ENCODE peak calls at places on chromosomes 2 and 18, in four cellular contexts. Z is OCI-M1, G is right cardiac atrium, J is ACHN. K is an unnamed sample.

GRCh38 chr2:28663359-28663758 is 88.3 kb upstream of the PPP1CB start:
- DNase-seq in Z (no peak), G (no peak), J (peak; percentile 90), K (no peak)

GRCh38 chr2:201120500-201120899 is 4.5 kb downstream of the CFLAR start:
- DNase-seq in Z (peak; percentile 76), G (no peak), J (no peak), K (peak; percentile 37)

GRCh38 chr2:63364866-63365265 is 223.4 kb downstream of the WDPCP start:
- DNase-seq in Z (no peak), G (no peak), J (no peak), K (no peak)

GRCh38 chr18:56574827-56575226 is 63.6 kb downstream of the TXNL1 start:
- DNase-seq in Z (peak; percentile 59), G (peak; percentile 82), J (no peak), K (no peak)

GRCh38 chr2:232458661-232459418 is 2.9 kb downstream of the ALPI start:
- DNase-seq in Z (no peak), G (no peak), J (no peak), K (no peak)

GRCh38 chr2:74822771-74823283 is 11.1 kb upstream of the HK2 start:
- DNase-seq in Z (no peak), G (no peak), J (no peak), K (no peak)

GRCh38 chr2:112692496-112692911 is 28.3 kb upstream of the NT5DC4 start:
- DNase-seq in Z (peak; percentile 87), G (no peak), J (peak; percentile 96), K (peak; percentile 93)

GRCh38 chr2:37610638-37611289 is 60.7 kb downstream of the CDC42EP3 start:
- DNase-seq in Z (no peak), G (no peak), J (no peak), K (no peak)

GRCh38 chr2:71460595-71461303 is 7.4 kb downstream of the DYSF start:
- DNase-seq in Z (peak; percentile 40), G (peak; percentile 73), J (peak; percentile 64), K (peak; percentile 61)

GRCh38 chr18:58862851-58863538 is 1.7 kb upstream of the ZNF532 start:
- DNase-seq in Z (no peak), G (peak; percentile 74), J (no peak), K (no peak)

GRCh38 chr2:233349005-233349998 is 5.0 kb upstream of the DGKD start:
- DNase-seq in Z (no peak), G (peak; percentile 61), J (no peak), K (peak; percentile 79)

GRCh38 chr2:39135678-39136259 is 14.9 kb upstream of the SOS1 start:
- DNase-seq in Z (peak; percentile 85), G (no peak), J (no peak), K (peak; percentile 46)

GRCh38 chr2:112048887-112049286 is 6.2 kb upstream of the TMEM87B start:
- DNase-seq in Z (peak; percentile 79), G (no peak), J (peak; percentile 65), K (peak; percentile 81)

GRCh38 chr18:66994790-66995189 is 390.9 kb upstream of the CDH19 start:
- DNase-seq in Z (no peak), G (no peak), J (no peak), K (no peak)

GRCh38 chr2:126947090-126947404 is 48.4 kb downstream of the TEX51 start:
- DNase-seq in Z (no peak), G (no peak), J (no peak), K (no peak)

GRCh38 chr18:59233017-59233410 is 13.1 kb downstream of the GRP start:
- DNase-seq in Z (no peak), G (no peak), J (no peak), K (no peak)

GRCh38 chr2:7857904-7858303 is 824.0 kb upstream of the ID2 start:
- DNase-seq in Z (no peak), G (no peak), J (no peak), K (no peak)

GRCh38 chr2:169670215-169670651 is 24.0 kb downstream of the CFAP210 start:
- DNase-seq in Z (peak; percentile 69), G (no peak), J (no peak), K (no peak)

GRCh38 chr2:66405473-66405872 is 29.5 kb upstream of the MEIS1 start:
- DNase-seq in Z (no peak), G (no peak), J (no peak), K (no peak)

GRCh38 chr2:56522605-56523089 is 338.9 kb downstream of the CCDC85A start:
- DNase-seq in Z (peak; percentile 19), G (peak; percentile 30), J (peak; percentile 67), K (no peak)

GRCh38 chr2:19993731-19994130 is 3.8 kb upstream of the WDR35 start:
- DNase-seq in Z (no peak), G (no peak), J (no peak), K (no peak)

GRCh38 chr2:66576381-66577330 is 141.7 kb downstream of the MEIS1 start:
- DNase-seq in Z (no peak), G (peak; percentile 52), J (peak; percentile 31), K (no peak)

GRCh38 chr18:46098616-46098933 is 479 bp upstream of the ATP5F1A start:
- DNase-seq in Z (peak; percentile 66), G (no peak), J (no peak), K (no peak)

GRCh38 chr2:19775315-19775714 is 126.5 kb downstream of the TTC32 start:
- DNase-seq in Z (no peak), G (peak; percentile 49), J (no peak), K (no peak)

GRCh38 chr2:71700880-71701397 is 247.6 kb downstream of the DYSF start:
- DNase-seq in Z (no peak), G (peak; percentile 95), J (no peak), K (no peak)

GRCh38 chr18:23541349-23542093 is 38.2 kb downstream of the RMC1 start:
- DNase-seq in Z (peak; percentile 72), G (no peak), J (no peak), K (no peak)

K was measured in KBM-7.